ENCODE peak calls at places on chromosomes 11 and 22, in ten cellular contexts. N is brain microvascular endothelial cell, O is coronary artery, C is right atrium auricular region, G is AG04450, M is neural progenitor cell, T is ovary, Y is fibroblast of mammary gland, U is astrocyte, R is PC-9. A is an unnamed sample.

GRCh38 chr11:57140568-57140967 is 41.2 kb upstream of the LRRC55 start:
- DNase-seq in N (no peak), U (no peak), G (no peak), O (no peak), Y (no peak), T (no peak), M (no peak), C (no peak), R (no peak), A (no peak)

GRCh38 chr11:109424893-109425292 is 2.9 kb downstream of the C11orf87 start:
- DNase-seq in R (no peak), M (peak; percentile 83), O (no peak), U (no peak), T (no peak), C (no peak), G (no peak), N (no peak), Y (no peak), A (no peak)

GRCh38 chr11:72037554-72038311 is 39.0 kb downstream of the IL18BP start:
- DNase-seq in M (no peak), Y (peak; percentile 26), R (no peak), O (no peak), C (no peak), G (no peak), N (no peak), U (no peak), T (no peak), A (no peak)

GRCh38 chr11:118532852-118533768 is 2.1 kb downstream of the TMEM25 start:
- DNase-seq in R (no peak), C (no peak), T (no peak), N (no peak), Y (no peak), M (no peak), G (no peak), O (no peak), U (no peak), A (no peak)

GRCh38 chr11:10693509-10694071 is at the start of gene IRAG1:
- DNase-seq in R (no peak), Y (peak; percentile 34), T (peak; percentile 70), U (peak; percentile 62), M (peak; percentile 11), O (peak; percentile 91), G (peak; percentile 69), N (peak; percentile 52), C (no peak), A (peak; percentile 67)

GRCh38 chr11:117878939-117879475 is 2.5 kb upstream of the FXYD6 start:
- DNase-seq in N (no peak), U (no peak), Y (no peak), O (peak; percentile 22), R (no peak), G (no peak), M (no peak), C (peak; percentile 13), T (no peak), A (no peak)

GRCh38 chr22:43228330-43228729 is 41.4 kb upstream of the TTLL12 start:
- DNase-seq in U (no peak), O (no peak), R (no peak), Y (peak; percentile 18), M (peak; percentile 57), T (no peak), N (peak; percentile 25), C (no peak), G (no peak), A (peak; percentile 5)

GRCh38 chr11:124917115-124917637 is 1.9 kb upstream of the HEPN1 start:
- DNase-seq in R (no peak), C (no peak), N (no peak), O (no peak), U (no peak), M (no peak), T (no peak), Y (peak; percentile 73), G (peak; percentile 80), A (peak; percentile 46)

GRCh38 chr11:36033082-36033751 is 89.4 kb downstream of the LDLRAD3 start:
- DNase-seq in U (no peak), Y (no peak), T (no peak), N (no peak), O (no peak), R (no peak), C (no peak), G (no peak), M (no peak), A (no peak)

GRCh38 chr11:69157822-69158231 is 2.1 kb downstream of the SMIM38 start:
- DNase-seq in T (no peak), G (no peak), O (no peak), N (no peak), Y (no peak), M (no peak), U (no peak), R (no peak), C (no peak), A (no peak)

GRCh38 chr11:69155302-69156198 is at the start of gene SMIM38:
- DNase-seq in T (no peak), O (no peak), U (no peak), G (no peak), Y (no peak), R (no peak), C (no peak), N (no peak), M (no peak), A (no peak)

GRCh38 chr11:69156218-69156639 is 494 bp downstream of the SMIM38 start:
- DNase-seq in T (no peak), M (no peak), R (no peak), Y (no peak), N (no peak), C (no peak), G (no peak), O (no peak), U (no peak), A (no peak)

GRCh38 chr11:69157156-69157821 is 1.6 kb downstream of the SMIM38 start:
- DNase-seq in T (no peak), M (peak; percentile 87), R (no peak), N (no peak), C (no peak), U (peak; percentile 69), G (no peak), O (no peak), Y (peak; percentile 17), A (peak; percentile 50)

DNA sequence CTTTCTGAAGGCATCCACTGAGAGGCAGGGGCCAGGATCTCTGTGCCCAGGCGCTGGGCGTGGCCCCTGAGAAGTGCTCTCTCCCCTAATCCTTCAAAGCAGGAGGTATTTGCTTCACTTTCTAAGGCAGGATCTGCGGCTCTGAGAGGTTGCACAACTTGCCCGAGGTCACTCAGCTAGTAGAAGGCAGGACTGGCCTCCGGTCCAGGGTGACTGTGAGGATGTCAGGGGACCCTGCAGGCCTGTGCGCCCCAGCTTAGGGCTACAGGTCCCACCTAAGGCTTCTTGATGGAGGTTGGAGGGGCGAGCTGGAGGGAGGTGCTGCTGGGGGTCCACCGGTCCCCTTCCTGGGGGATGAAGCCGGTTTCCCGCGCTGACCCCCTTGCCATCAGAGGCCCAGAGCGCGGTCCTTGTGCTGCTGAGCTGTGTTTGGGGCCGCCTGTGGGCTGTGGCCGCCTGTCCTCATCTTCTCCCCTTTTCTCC is 979 bp downstream of the SMIM38 start:
- DNase-seq in N (no peak), O (no peak), C (no peak), M (no peak), Y (peak; percentile 7), G (no peak), T (no peak), U (no peak), R (peak; percentile 86), A (peak; percentile 11)
- H3K4me3 ChIP-seq in N (no peak overlapping the region), O (peak overlapping the region; percentile 50), C (peak overlapping the region; percentile 20), M (no peak overlapping the region), Y (no peak overlapping the region), G (no peak overlapping the region), T (no peak overlapping the region), U (no peak overlapping the region), R (no peak overlapping the region), A (no peak overlapping the region)

DNA sequence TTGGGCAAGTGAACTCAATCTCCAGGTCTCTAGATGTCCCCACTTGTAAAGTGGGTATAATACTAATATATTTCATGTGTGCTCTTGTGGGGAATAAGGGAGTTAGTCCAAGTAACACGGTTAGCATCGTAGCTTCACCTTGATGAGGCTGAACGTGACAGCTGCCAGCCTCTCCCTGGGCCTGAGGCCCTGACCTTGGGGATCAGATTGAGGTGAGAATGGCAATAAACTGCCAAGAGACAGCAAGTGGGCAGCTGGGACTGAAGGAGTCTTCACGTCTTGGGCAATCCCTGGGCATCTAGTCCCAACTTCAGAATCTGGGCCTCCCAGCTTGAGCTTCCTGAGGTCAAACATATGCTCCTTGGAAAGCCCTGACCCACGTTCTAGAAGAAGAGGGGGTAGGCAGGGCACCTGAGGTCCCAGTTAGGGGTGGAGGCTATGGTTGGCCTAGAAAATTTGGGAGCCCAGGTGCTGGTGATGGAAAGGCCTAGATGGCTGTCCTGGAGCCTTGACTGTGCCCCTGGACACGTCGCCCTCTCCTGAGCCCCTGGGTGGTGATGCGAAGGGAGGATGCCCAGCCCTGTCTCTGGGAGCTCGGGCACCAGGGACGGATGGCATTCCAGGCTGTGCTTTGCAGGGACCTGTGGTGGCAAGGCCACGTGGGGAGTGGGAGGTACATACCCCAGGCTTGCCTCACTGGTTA is 23.4 kb downstream of the ADAMTS15 start:
- DNase-seq in M (no peak), U (no peak), G (no peak), R (no peak), O (no peak), Y (no peak), T (no peak), N (no peak), C (peak; percentile 48), A (no peak)
- TF ChIP-seq CTCF in M (no peak), U (no peak), G (no peak), R (no peak), O (no peak), Y (no peak), T (no peak), N (no peak), C (no peak), A (no peak)

GRCh38 chr22:41347066-41347859 is 34.5 kb upstream of the TEF start:
- DNase-seq in M (no peak), T (no peak), G (no peak), O (no peak), C (no peak), Y (no peak), R (no peak), U (no peak), N (no peak), A (no peak)
- H3K4me3 ChIP-seq in M (no peak overlapping the region), T (no peak overlapping the region), G (no peak overlapping the region), O (no peak overlapping the region), C (no peak overlapping the region), Y (no peak overlapping the region), R (no peak overlapping the region), U (no peak overlapping the region), N (no peak overlapping the region), A (no peak overlapping the region)

DNA sequence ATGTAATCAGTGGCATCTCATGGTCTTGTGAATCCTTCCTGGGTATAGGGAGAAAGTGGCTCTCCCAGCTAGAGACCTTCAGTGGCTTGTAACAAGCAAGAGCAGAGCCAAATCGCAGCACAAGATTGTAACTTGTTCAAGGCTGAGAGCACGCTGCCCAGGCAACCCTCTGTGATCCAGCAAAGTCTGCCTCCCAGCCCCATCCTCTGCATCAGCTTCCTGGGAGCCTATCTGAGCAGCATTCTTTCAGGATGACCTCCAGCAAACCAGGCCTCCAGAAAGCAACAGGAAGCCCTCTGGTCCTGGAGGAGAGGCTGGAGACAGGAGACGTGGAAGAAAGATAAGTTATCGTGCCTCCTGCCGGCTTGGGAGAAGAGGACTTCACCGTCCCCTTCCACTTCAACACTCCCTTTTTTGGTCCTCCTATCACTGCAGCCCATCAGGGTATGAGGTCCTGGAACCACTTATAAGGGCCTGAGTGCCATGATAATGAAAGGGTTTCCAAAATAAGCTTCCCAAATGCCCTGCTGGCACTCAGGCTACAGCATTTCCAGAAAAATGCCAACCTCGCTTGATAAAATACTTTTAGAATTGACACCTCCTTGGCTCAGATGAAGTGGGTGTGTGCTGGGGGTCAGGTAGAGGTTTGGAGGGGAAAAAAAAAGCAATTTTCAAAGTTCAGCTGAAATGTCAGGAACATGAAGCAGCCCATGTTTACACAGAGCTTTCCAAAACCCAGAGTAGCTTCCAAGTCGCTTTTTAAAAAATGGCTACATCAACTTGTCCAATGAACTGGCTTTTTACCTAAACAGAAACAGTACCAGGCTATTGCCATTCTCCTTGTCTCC is 80.2 kb downstream of the PLEKHA7 start:
- DNase-seq in M (no peak), C (peak; percentile 58), Y (no peak), U (peak; percentile 28), N (peak; percentile 24), R (no peak), O (no peak), T (no peak), G (no peak), A (no peak)
- TF ChIP-seq CTCF in M (no peak), C (no peak), Y (no peak), U (no peak), N (no peak), R (no peak), O (no peak), T (no peak), G (no peak), A (no peak)

A was measured in AG10803.